ENCODE peak calls at places on chromosomes 4 and X, in six cellular contexts. F is psoas muscle; W is CD8-positive, alpha-beta T cell; S is right lobe of liver; T is endothelial cell of umbilical vein; D is Peyer's patch. A is an unnamed sample.

GRCh38 chr4:1241936-1242505 is 6.9 kb downstream of the CTBP1 start:
- DNase-seq in D (no peak), T (no peak), S (peak), W (no peak), F (peak), A (no peak)

GRCh38 chr4:126798214-126798613 is 834.5 kb upstream of the INTU start:
- DNase-seq in F (no peak), S (no peak), D (no peak), T (no peak), W (no peak), A (no peak)

GRCh38 chr4:100311181-100311580 is 120.9 kb upstream of the DDIT4L start:
- DNase-seq in D (no peak), W (no peak), S (no peak), F (no peak), T (no peak), A (no peak)

GRCh38 chrX:115561605-115562491 is 874 bp downstream of the PLS3 start:
- DNase-seq in W (no peak), T (peak), F (peak), D (no peak), S (peak), A (peak)

GRCh38 chr4:8554555-8555100 is 25.6 kb upstream of the GPR78 start:
- DNase-seq in F (no peak), W (no peak), T (no peak), D (no peak), S (no peak), A (peak)

GRCh38 chr4:150746156-150746555 is 164.2 kb downstream of the MAB21L2 start:
- DNase-seq in F (no peak), T (peak), D (no peak), S (no peak), W (no peak), A (no peak)

GRCh38 chr4:26719954-26720552 is 136.2 kb downstream of the TBC1D19 start:
- DNase-seq in T (peak), S (no peak), W (no peak), F (no peak), D (no peak), A (no peak)

GRCh38 chr4:73603307-73603710 is 16.9 kb downstream of the RASSF6 start:
- DNase-seq in W (no peak), F (no peak), D (no peak), T (no peak), S (no peak), A (no peak)

GRCh38 chr4:1761130-1761688 is 31.9 kb upstream of the FGFR3 start:
- DNase-seq in D (no peak), S (no peak), W (no peak), F (no peak), T (no peak), A (no peak)

GRCh38 chr4:184039963-184040383 is 134.9 kb downstream of the STOX2 start:
- DNase-seq in S (no peak), T (no peak), W (no peak), F (no peak), D (no peak), A (peak)

GRCh38 chr4:11614426-11614825 is 185.7 kb upstream of the HS3ST1 start:
- DNase-seq in F (no peak), D (no peak), W (no peak), T (no peak), S (no peak), A (no peak)

GRCh38 chrX:40105016-40105790 is 7.4 kb upstream of the BCOR start:
- DNase-seq in D (peak), T (peak), F (peak), S (peak), W (no peak), A (peak)

GRCh38 chr4:104064650-104065577 is 345.1 kb upstream of the TACR3 start:
- DNase-seq in S (peak), T (peak), D (no peak), W (no peak), F (peak), A (peak)

GRCh38 chr4:16467061-16467460 is 240.8 kb upstream of the TAPT1 start:
- DNase-seq in T (no peak), D (no peak), S (no peak), W (no peak), F (no peak), A (no peak)

GRCh38 chr4:13615162-13615561 is 12.4 kb downstream of the BOD1L1 start:
- DNase-seq in D (peak), S (no peak), F (no peak), T (no peak), W (no peak), A (no peak)

GRCh38 chrX:153731117-153731844 is 6.6 kb downstream of the ABCD1 start:
- DNase-seq in D (no peak), W (no peak), S (no peak), F (no peak), T (no peak), A (no peak)

GRCh38 chr4:78634011-78634664 is 82.6 kb downstream of the ANXA3 start:
- DNase-seq in W (no peak), F (no peak), T (no peak), D (no peak), S (no peak), A (no peak)

GRCh38 chr4:6819295-6819694 is 36.8 kb downstream of the KIAA0232 start:
- DNase-seq in S (no peak), T (no peak), W (no peak), D (no peak), F (no peak), A (no peak)

GRCh38 chr4:187415227-187415626 is 580.3 kb upstream of the ZFP42 start:
- DNase-seq in D (no peak), F (no peak), S (no peak), T (no peak), W (no peak), A (no peak)

GRCh38 chr4:158783775-158784174 is 14.9 kb downstream of the FNIP2 start:
- DNase-seq in D (no peak), S (no peak), W (no peak), T (peak), F (no peak), A (no peak)

GRCh38 chr4:77028241-77028640 is 47.5 kb downstream of the CCNI start:
- DNase-seq in W (no peak), T (no peak), F (no peak), D (no peak), S (no peak), A (no peak)

GRCh38 chr4:74632634-74633033 is 161.7 kb downstream of the BTC start:
- DNase-seq in W (peak), S (no peak), D (peak), T (peak), F (no peak), A (no peak)

GRCh38 chrX:14406225-14406624 is 123.1 kb upstream of the GLRA2 start:
- DNase-seq in S (no peak), T (no peak), D (no peak), W (no peak), F (no peak), A (no peak)

GRCh38 chr4:39526283-39526682 is 956 bp downstream of the UGDH start:
- DNase-seq in F (no peak), D (no peak), W (no peak), S (no peak), T (no peak), A (no peak)

GRCh38 chr4:154958621-154959358 is 177.7 kb downstream of the RBM46 start:
- DNase-seq in T (no peak), D (no peak), S (peak), W (no peak), F (no peak), A (no peak)

DNA sequence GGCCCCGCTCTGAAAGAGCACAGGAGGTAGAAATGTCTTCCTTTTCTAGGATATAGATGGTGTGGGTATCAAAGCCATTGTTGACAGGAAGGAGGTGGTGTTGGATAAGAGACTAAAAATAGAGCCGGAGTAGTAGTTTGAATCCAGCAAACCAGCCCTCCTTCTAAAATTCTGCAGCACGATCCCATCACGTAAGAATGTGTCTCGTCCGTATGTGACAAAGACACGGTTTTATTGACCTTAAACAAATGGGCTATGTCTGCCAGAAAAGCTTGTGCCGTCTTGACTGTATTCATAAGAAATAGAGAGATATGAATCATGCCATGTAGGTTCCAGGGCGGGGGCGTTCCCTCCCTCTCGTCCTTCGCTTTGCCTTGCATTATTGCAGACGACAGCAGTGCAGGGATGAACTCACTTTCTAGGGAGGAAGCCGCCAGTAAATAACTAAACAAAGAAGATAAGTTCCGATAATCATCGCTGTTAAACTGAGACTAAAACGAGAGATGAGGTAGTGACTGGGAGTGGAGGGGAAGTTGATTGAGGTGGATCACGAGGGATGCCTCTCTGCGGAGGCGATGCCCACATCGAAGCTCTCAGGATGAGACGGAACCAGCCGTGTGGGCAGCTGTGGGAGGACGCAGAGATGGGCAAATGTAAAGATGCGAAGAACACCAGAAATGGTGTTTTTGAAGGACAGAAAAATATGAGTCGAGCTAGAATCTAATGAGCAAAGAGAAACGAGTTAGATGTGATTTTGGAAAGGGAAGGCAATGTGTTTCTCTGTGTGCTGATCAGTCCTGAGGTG is 3.4 kb downstream of the TENM3 start:
- DNase-seq in T (no peak), D (no peak), S (no peak), W (no peak), F (no peak), A (no peak)
- H3K27ac ChIP-seq in T (no peak), D (no peak), S (no peak), W (no peak), F (no peak), A (no peak)

GRCh38 chr4:105149771-105150170 is 3.1 kb downstream of the TET2 start:
- DNase-seq in W (no peak), T (peak), D (no peak), S (no peak), F (no peak), A (no peak)

GRCh38 chr4:105146286-105147219 is at the start of gene TET2:
- DNase-seq in D (peak), S (peak), T (peak), F (peak), W (peak), A (peak)

GRCh38 chr4:105145059-105145912 is 1.4 kb upstream of the TET2 start:
- DNase-seq in T (peak), S (no peak), W (no peak), D (no peak), F (no peak), A (no peak)

GRCh38 chr4:105145913-105146285 is 777 bp upstream of the TET2 start:
- DNase-seq in F (no peak), S (peak), T (peak), D (peak), W (peak), A (peak)

GRCh38 chr4:105147226-105148151 is 813 bp downstream of the TET2 start:
- DNase-seq in W (no peak), T (peak), S (no peak), D (peak), F (no peak), A (no peak)
- H3K27ac ChIP-seq in W (peak), T (peak), S (peak), D (peak), F (peak), A (peak)

GRCh38 chr4:25001499-25001898 is 29.2 kb downstream of the LGI2 start:
- DNase-seq in F (no peak), D (no peak), T (no peak), S (no peak), W (no peak), A (no peak)
- H3K27ac ChIP-seq in F (no peak), D (peak), T (no peak), S (no peak), W (no peak), A (no peak)

GRCh38 chr4:113673450-113673849 is 88.1 kb downstream of the CAMK2D start:
- DNase-seq in S (no peak), F (no peak), D (no peak), T (no peak), W (peak), A (no peak)

GRCh38 chr4:113677333-113677732 is 84.2 kb downstream of the CAMK2D start:
- DNase-seq in S (no peak), W (no peak), D (no peak), T (no peak), F (no peak), A (no peak)

GRCh38 chr4:113674733-113675132 is 86.8 kb downstream of the CAMK2D start:
- DNase-seq in W (no peak), F (no peak), T (no peak), S (no peak), D (no peak), A (no peak)

GRCh38 chr4:113675731-113676707 is 85.5 kb downstream of the CAMK2D start:
- DNase-seq in S (no peak), D (no peak), F (no peak), T (no peak), W (no peak), A (no peak)

DNA sequence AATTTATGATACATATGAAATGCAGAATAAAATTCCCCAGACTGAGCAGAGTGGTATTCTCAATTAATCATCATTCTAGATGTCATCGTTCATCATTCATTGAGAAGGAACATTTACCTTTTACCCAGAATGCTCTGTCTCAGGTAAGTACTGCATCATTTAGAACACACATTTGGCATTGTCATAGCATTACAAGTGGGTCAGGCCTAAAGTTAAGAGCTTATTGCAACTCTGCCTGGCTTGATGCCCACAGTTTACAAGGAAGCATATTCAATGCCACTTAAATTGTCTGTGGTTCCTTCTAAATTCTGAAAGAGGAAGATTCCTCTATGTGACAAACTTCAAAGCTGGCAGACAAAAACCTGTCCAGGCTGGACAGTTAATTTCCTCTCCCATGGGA is 87.3 kb downstream of the CAMK2D start:
- DNase-seq in F (no peak), S (no peak), W (no peak), D (no peak), T (no peak), A (no peak)
- H3K27ac ChIP-seq in F (peak), S (no peak), W (no peak), D (no peak), T (no peak), A (no peak)

GRCh38 chrX:119828446-119828845 is 24.3 kb downstream of the UPF3B start:
- DNase-seq in T (no peak), D (no peak), F (no peak), W (no peak), S (no peak), A (no peak)

GRCh38 chrX:119826399-119826959 is 26.3 kb downstream of the UPF3B start:
- DNase-seq in F (no peak), T (peak), D (no peak), S (peak), W (no peak), A (no peak)
- H3K27ac ChIP-seq in F (no peak), T (no peak), D (no peak), S (peak), W (no peak), A (no peak)

GRCh38 chr4:2787230-2788100 is 5.4 kb upstream of the SH3BP2 start:
- DNase-seq in S (peak), F (peak), T (no peak), W (no peak), D (peak), A (peak)
- H3K27ac ChIP-seq in S (peak), F (peak), T (no peak), W (peak), D (peak), A (peak)

GRCh38 chrX:71632923-71633657 is 14.8 kb upstream of the CXCR3 start:
- DNase-seq in D (no peak), S (no peak), T (no peak), W (no peak), F (no peak), A (no peak)
- H3K27ac ChIP-seq in D (peak), S (no peak), T (no peak), W (no peak), F (peak), A (no peak)

A was measured in upper lobe of right lung.